ENCODE peak calls at places on chromosomes 11 and 22, in eight cellular contexts. L, Y, Q, A, I, X, U and M are unnamed samples.

GRCh38 chr11:64406221-64406946 is 47.4 kb downstream of the RPS6KA4 start:
- DNase-seq in L (no peak), Y (no peak), Q (no peak), A (no peak), I (no peak), X (peak), U (no peak), M (no peak)

GRCh38 chr11:71580057-71581003 is 2.3 kb downstream of the KRTAP5-11 start:
- DNase-seq in L (peak), Y (no peak), Q (peak), A (peak), I (peak), X (peak), U (peak), M (peak)

GRCh38 chr11:27735281-27735680 is 35.0 kb upstream of the BDNF start:
- DNase-seq in L (peak), Y (no peak), Q (no peak), A (no peak), I (no peak), X (no peak), U (no peak), M (no peak)

GRCh38 chr11:79052539-79052938 is 388.3 kb downstream of the TENM4 start:
- DNase-seq in L (peak), Y (no peak), Q (no peak), A (peak), I (no peak), X (no peak), U (no peak), M (peak)

GRCh38 chr11:29217901-29218300 is 798.9 kb downstream of the KCNA4 start:
- DNase-seq in L (no peak), Y (no peak), Q (no peak), A (no peak), I (no peak), X (no peak), U (no peak), M (no peak)

GRCh38 chr11:28767574-28767973 is 659.4 kb downstream of the METTL15 start:
- DNase-seq in L (no peak), Y (no peak), Q (no peak), A (no peak), I (no peak), X (no peak), U (no peak), M (no peak)

GRCh38 chr11:85809191-85809590 is 1.8 kb downstream of the SYTL2 start:
- DNase-seq in L (no peak), Y (peak), Q (no peak), A (no peak), I (no peak), X (no peak), U (no peak), M (no peak)

GRCh38 chr11:35162795-35163194 is 23.8 kb downstream of the CD44 start:
- DNase-seq in L (no peak), Y (no peak), Q (no peak), A (no peak), I (no peak), X (no peak), U (no peak), M (no peak)

GRCh38 chr11:36211735-36212430 is 77.3 kb downstream of the COMMD9 start:
- DNase-seq in L (no peak), Y (no peak), Q (no peak), A (no peak), I (no peak), X (no peak), U (no peak), M (no peak)

GRCh38 chr11:11659567-11660341 is 37.9 kb upstream of the GALNT18 start:
- DNase-seq in L (no peak), Y (no peak), Q (no peak), A (no peak), I (no peak), X (no peak), U (no peak), M (no peak)
- TF ChIP-seq CTCF in L (peak), Y (no peak), Q (no peak), A (no peak), I (peak), X (no peak), U (no peak), M (no peak)

GRCh38 chr22:36904260-36904659 is 9.2 kb upstream of the CSF2RB start:
- DNase-seq in L (no peak), Y (no peak), Q (no peak), A (no peak), I (no peak), X (no peak), U (no peak), M (no peak)
- TF ChIP-seq CTCF in L (no peak), Y (no peak), Q (no peak), A (no peak), I (no peak), X (peak), U (peak), M (no peak)

GRCh38 chr11:68855205-68855978 is 13.7 kb upstream of the CPT1A start:
- DNase-seq in L (peak), Y (peak), Q (peak), A (peak), I (no peak), X (no peak), U (no peak), M (peak)
- TF ChIP-seq CTCF in L (no peak), Y (peak), Q (no peak), A (no peak), I (peak), X (peak), U (no peak), M (no peak)

GRCh38 chr11:93089474-93090102 is 108.2 kb downstream of the SLC36A4 start:
- DNase-seq in L (peak), Y (no peak), Q (peak), A (peak), I (peak), X (no peak), U (peak), M (peak)
- TF ChIP-seq CTCF in L (peak), Y (no peak), Q (peak), A (no peak), I (peak), X (peak), U (peak), M (no peak)

GRCh38 chr22:32205974-32206773 is 1.3 kb upstream of the RFPL2 start:
- DNase-seq in L (no peak), Y (no peak), Q (no peak), A (peak), I (no peak), X (peak), U (no peak), M (peak)
- TF ChIP-seq CTCF in L (no peak), Y (no peak), Q (no peak), A (peak), I (no peak), X (peak), U (no peak), M (no peak)

DNA sequence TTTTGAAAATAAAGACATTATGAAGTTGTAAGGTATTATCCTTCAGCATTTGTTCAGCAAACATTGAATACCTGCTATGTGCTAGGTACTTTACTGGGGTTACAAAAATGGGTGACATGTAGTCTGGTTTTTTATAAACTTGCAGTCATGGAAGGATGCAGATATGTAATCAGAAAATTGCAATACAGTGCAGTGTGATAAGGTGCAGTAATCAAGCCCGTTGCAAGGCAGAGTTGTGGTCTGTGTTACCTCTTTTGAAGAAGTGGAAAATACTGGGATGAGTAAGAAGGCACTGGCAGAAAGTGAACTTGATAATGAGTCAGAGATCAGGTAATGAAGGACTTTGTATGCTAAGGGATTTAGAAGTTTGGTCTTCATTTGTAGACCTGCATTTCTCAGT is 8.1 kb downstream of the FBXO7 start:
- DNase-seq in L (peak), Y (no peak), Q (no peak), A (no peak), I (no peak), X (no peak), U (no peak), M (no peak)
- TF ChIP-seq CTCF in L (no peak), Y (no peak), Q (no peak), A (no peak), I (no peak), X (no peak), U (no peak), M (no peak)

DNA sequence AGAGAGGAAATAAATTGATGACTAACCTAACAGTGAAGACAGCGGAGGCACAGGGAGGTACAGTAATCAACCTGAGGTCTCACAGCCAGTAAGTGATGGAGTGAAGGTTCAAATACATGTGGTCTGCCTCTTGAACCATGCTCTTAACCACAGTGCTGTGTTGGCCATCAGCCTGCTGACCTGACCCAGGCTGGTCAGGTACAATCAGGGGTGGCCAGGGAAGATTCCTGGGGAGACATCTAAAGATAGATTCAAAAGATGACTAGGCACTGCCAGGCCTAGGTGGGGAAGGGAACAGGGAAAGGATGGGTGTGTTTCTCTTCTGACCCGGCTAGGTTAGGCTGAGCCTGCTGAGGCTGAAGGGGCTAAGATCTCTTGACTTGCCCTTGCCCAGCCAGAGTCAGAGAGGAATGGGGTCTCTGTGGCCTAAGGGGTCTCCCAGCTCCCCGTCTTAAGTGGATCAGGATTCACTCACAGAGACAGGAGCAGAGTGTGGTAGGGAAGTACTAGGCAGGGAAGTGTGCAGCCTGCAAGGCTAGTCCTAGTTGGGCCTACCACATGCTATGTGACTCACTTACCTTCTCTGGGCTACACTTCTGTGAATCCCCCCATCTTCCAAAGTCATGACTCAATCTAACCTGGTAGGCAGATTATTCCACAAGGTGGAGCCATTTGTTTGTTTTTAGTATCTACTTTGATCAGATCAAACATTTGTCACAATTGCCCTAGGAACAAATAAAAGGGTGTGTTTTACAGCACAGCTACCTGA is 10.4 kb upstream of the SREBF2 start:
- DNase-seq in L (peak), Y (no peak), Q (no peak), A (no peak), I (peak), X (no peak), U (peak), M (no peak)
- TF ChIP-seq CTCF in L (peak), Y (peak), Q (peak), A (no peak), I (peak), X (peak), U (peak), M (peak)

GRCh38 chr22:30245985-30246901 is at the start of gene LIF:
- DNase-seq in L (peak), Y (peak), Q (peak), A (peak), I (no peak), X (no peak), U (no peak), M (no peak)
- TF ChIP-seq CTCF in L (no peak), Y (peak), Q (no peak), A (no peak), I (peak), X (no peak), U (no peak), M (no peak)

DNA sequence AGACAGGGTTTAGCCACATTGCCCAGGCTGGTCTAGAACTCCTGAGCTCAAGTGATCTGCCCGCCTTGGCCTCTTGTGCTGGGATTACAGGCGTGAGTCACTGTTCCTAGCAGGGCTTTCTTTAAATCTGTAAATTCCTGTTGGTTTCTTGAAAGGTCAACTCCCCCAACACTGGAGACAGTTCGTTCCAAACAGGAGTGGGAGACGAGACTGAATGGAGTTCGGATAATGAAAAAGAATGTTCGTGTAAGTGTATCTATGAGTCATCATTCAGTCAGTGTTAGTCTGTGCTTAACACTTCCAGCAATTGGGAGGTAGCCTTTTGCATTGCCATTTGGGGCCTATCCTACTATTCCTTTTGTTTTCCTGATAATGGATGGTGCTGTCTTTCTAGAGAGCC is 10.0 kb upstream of the BACE1-AS start:
- DNase-seq in L (peak), Y (no peak), Q (no peak), A (no peak), I (peak), X (no peak), U (no peak), M (no peak)
- TF ChIP-seq CTCF in L (no peak), Y (no peak), Q (no peak), A (no peak), I (no peak), X (no peak), U (no peak), M (no peak)